ENCODE peak calls at places on chromosomes 13 and 19, in eight cellular contexts. G is CD8-positive, alpha-beta T cell; I is IMR-90; U is A549; O is dorsolateral prefrontal cortex; K is spleen; S is lower leg skin; Y is cardiac muscle cell. E is an unnamed sample.

GRCh38 chr19:10520652-10521318 is 3.5 kb upstream of the S1PR5 start:
- DNase-seq in G (no peak), I (no peak), U (no peak), O (no peak), K (no peak), S (peak), Y (no peak), E (no peak)

GRCh38 chr13:105276571-105276970 is 1258.9 kb downstream of the EFNB2 start:
- DNase-seq in G (no peak), I (no peak), U (no peak), O (no peak), K (no peak), S (no peak), Y (no peak), E (no peak)

GRCh38 chr19:14354445-14354844 is 26.8 kb upstream of the ADGRE5 start:
- DNase-seq in G (no peak), I (no peak), U (no peak), O (no peak), K (no peak), S (no peak), Y (no peak), E (no peak)

GRCh38 chr19:39199025-39199424 is 2.3 kb downstream of the NCCRP1 start:
- DNase-seq in G (no peak), I (peak), U (no peak), O (peak), K (no peak), S (no peak), Y (peak), E (peak)

GRCh38 chr13:113533441-113533840 is 42.9 kb upstream of the DCUN1D2 start:
- DNase-seq in G (no peak), I (peak), U (no peak), O (no peak), K (peak), S (no peak), Y (no peak), E (no peak)

GRCh38 chr19:51071006-51071405 is 6.1 kb upstream of the KLK13 start:
- DNase-seq in G (no peak), I (no peak), U (no peak), O (no peak), K (no peak), S (no peak), Y (no peak), E (no peak)

GRCh38 chr19:29810504-29810871 is 1.3 kb upstream of the CCNE1 start:
- DNase-seq in G (no peak), I (peak), U (peak), O (peak), K (peak), S (no peak), Y (no peak), E (no peak)

GRCh38 chr19:2171349-2172145 is 7.8 kb downstream of the DOT1L start:
- DNase-seq in G (peak), I (peak), U (no peak), O (no peak), K (peak), S (no peak), Y (peak), E (no peak)

GRCh38 chr19:19409235-19410030 is 4.0 kb downstream of the GATAD2A start:
- DNase-seq in G (no peak), I (no peak), U (no peak), O (no peak), K (peak), S (no peak), Y (no peak), E (no peak)

GRCh38 chr13:96104516-96104915 is 14.6 kb downstream of the HS6ST3 start:
- DNase-seq in G (no peak), I (no peak), U (no peak), O (no peak), K (no peak), S (no peak), Y (no peak), E (no peak)

GRCh38 chr19:18396471-18397241 is 766 bp downstream of the LRRC25 start:
- DNase-seq in G (no peak), I (no peak), U (no peak), O (no peak), K (peak), S (no peak), Y (no peak), E (no peak)

GRCh38 chr13:95797016-95797415 is 120.1 kb downstream of the DNAJC3 start:
- DNase-seq in G (no peak), I (no peak), U (no peak), O (no peak), K (no peak), S (no peak), Y (peak), E (no peak)

GRCh38 chr13:50170447-50171037 is 155.3 kb downstream of the KCNRG start:
- DNase-seq in G (no peak), I (peak), U (peak), O (no peak), K (no peak), S (no peak), Y (peak), E (no peak)

GRCh38 chr19:55070755-55071502 is 4.7 kb upstream of the EPS8L1 start:
- DNase-seq in G (no peak), I (peak), U (peak), O (no peak), K (no peak), S (no peak), Y (peak), E (no peak)

GRCh38 chr19:13953021-13953531 is 767 bp downstream of the DCAF15 start:
- DNase-seq in G (no peak), I (peak), U (peak), O (no peak), K (no peak), S (peak), Y (peak), E (no peak)

GRCh38 chr19:29702161-29702957 is 12.7 kb downstream of the C19orf12 start:
- DNase-seq in G (no peak), I (no peak), U (no peak), O (no peak), K (peak), S (no peak), Y (no peak), E (no peak)

GRCh38 chr13:112161441-112162301 is 94.7 kb downstream of the SOX1 start:
- DNase-seq in G (no peak), I (no peak), U (no peak), O (no peak), K (no peak), S (no peak), Y (no peak), E (no peak)

GRCh38 chr13:107669356-107669755 is 546.0 kb downstream of the LIG4 start:
- DNase-seq in G (no peak), I (peak), U (no peak), O (no peak), K (no peak), S (no peak), Y (no peak), E (no peak)

GRCh38 chr13:67410645-67411044 is 180.5 kb upstream of the PCDH9 start:
- DNase-seq in G (no peak), I (no peak), U (no peak), O (no peak), K (no peak), S (no peak), Y (no peak), E (no peak)

GRCh38 chr13:40379794-40380608 is 286.4 kb downstream of the FOXO1 start:
- DNase-seq in G (no peak), I (no peak), U (no peak), O (no peak), K (no peak), S (no peak), Y (no peak), E (no peak)

GRCh38 chr19:29798783-29799182 is 13.0 kb upstream of the CCNE1 start:
- DNase-seq in G (no peak), I (peak), U (no peak), O (no peak), K (no peak), S (no peak), Y (peak), E (no peak)

GRCh38 chr19:55208880-55209429 is 346 bp downstream of the PTPRH start:
- DNase-seq in G (no peak), I (no peak), U (peak), O (no peak), K (no peak), S (no peak), Y (no peak), E (no peak)

GRCh38 chr19:43028866-43029265 is 2.6 kb upstream of the PSG11 start:
- DNase-seq in G (no peak), I (no peak), U (no peak), O (no peak), K (no peak), S (no peak), Y (no peak), E (no peak)

GRCh38 chr19:52695996-52696395 is 38.8 kb downstream of the ZNF611 start:
- DNase-seq in G (no peak), I (no peak), U (no peak), O (no peak), K (no peak), S (no peak), Y (no peak), E (no peak)

GRCh38 chr13:25447396-25447795 is 75.6 kb downstream of the ATP8A2 start:
- DNase-seq in G (no peak), I (no peak), U (no peak), O (no peak), K (no peak), S (no peak), Y (no peak), E (no peak)

GRCh38 chr19:19468424-19469050 is 46.8 kb downstream of the TSSK6 start:
- DNase-seq in G (no peak), I (no peak), U (peak), O (no peak), K (no peak), S (no peak), Y (no peak), E (no peak)

GRCh38 chr13:108496364-108497215 is 132.8 kb upstream of the MYO16 start:
- DNase-seq in G (no peak), I (no peak), U (no peak), O (no peak), K (no peak), S (no peak), Y (peak), E (peak)

GRCh38 chr13:29922896-29923295 is 72.5 kb upstream of the UBL3 start:
- DNase-seq in G (no peak), I (peak), U (peak), O (no peak), K (no peak), S (no peak), Y (peak), E (no peak)

GRCh38 chr13:38656699-38657098 is 30.2 kb upstream of the FREM2 start:
- DNase-seq in G (no peak), I (no peak), U (no peak), O (no peak), K (no peak), S (no peak), Y (no peak), E (no peak)

GRCh38 chr19:50607874-50608785 is 31.6 kb downstream of the SYT3 start:
- DNase-seq in G (peak), I (peak), U (peak), O (peak), K (peak), S (peak), Y (peak), E (peak)

GRCh38 chr13:63351081-63351480 is 1935.4 kb upstream of the PCDH20 start:
- DNase-seq in G (no peak), I (no peak), U (no peak), O (no peak), K (no peak), S (no peak), Y (no peak), E (no peak)

GRCh38 chr13:39037410-39037879 is 444 bp downstream of the PROSER1 start:
- DNase-seq in G (no peak), I (no peak), U (no peak), O (no peak), K (no peak), S (peak), Y (no peak), E (no peak)

GRCh38 chr19:53771133-53771532 is 53.0 kb downstream of the NLRP12 start:
- DNase-seq in G (no peak), I (no peak), U (no peak), O (no peak), K (no peak), S (no peak), Y (no peak), E (no peak)

GRCh38 chr19:38786572-38787265 is 2.3 kb upstream of the LGALS7B start:
- DNase-seq in G (no peak), I (no peak), U (no peak), O (no peak), K (peak), S (no peak), Y (no peak), E (no peak)

GRCh38 chr13:94154362-94154761 is 325.1 kb downstream of the DCT start:
- DNase-seq in G (no peak), I (peak), U (no peak), O (no peak), K (no peak), S (no peak), Y (peak), E (no peak)

GRCh38 chr13:76751278-76751677 is 134.9 kb downstream of the KCTD12 start:
- DNase-seq in G (no peak), I (no peak), U (no peak), O (no peak), K (no peak), S (no peak), Y (no peak), E (no peak)

GRCh38 chr13:112012004-112012704 is 54.8 kb upstream of the SOX1 start:
- DNase-seq in G (no peak), I (no peak), U (no peak), O (no peak), K (peak), S (no peak), Y (no peak), E (peak)

GRCh38 chr19:44590245-44591059 is 22.9 kb upstream of the IGSF23 start:
- DNase-seq in G (no peak), I (no peak), U (no peak), O (no peak), K (no peak), S (no peak), Y (no peak), E (no peak)

GRCh38 chr13:107138468-107138867 is 570.5 kb upstream of the ARGLU1 start:
- DNase-seq in G (no peak), I (no peak), U (no peak), O (no peak), K (no peak), S (no peak), Y (no peak), E (no peak)

GRCh38 chr19:18954094-18954493 is 13.1 kb upstream of the HOMER3 start:
- DNase-seq in G (no peak), I (no peak), U (no peak), O (no peak), K (no peak), S (no peak), Y (no peak), E (no peak)

GRCh38 chr19:35848919-35849505 is 3.3 kb downstream of the NPHS1 start:
- DNase-seq in G (no peak), I (no peak), U (no peak), O (no peak), K (no peak), S (no peak), Y (no peak), E (no peak)

GRCh38 chr19:35853038-35853756 is 893 bp upstream of the NPHS1 start:
- DNase-seq in G (no peak), I (no peak), U (no peak), O (peak), K (no peak), S (no peak), Y (no peak), E (no peak)

GRCh38 chr19:35848486-35848885 is 3.8 kb downstream of the NPHS1 start:
- DNase-seq in G (no peak), I (no peak), U (no peak), O (no peak), K (no peak), S (no peak), Y (no peak), E (no peak)

GRCh38 chr19:35852029-35852780 is at the start of gene NPHS1:
- DNase-seq in G (no peak), I (no peak), U (no peak), O (no peak), K (no peak), S (no peak), Y (no peak), E (peak)

GRCh38 chr19:35851213-35852028 is 883 bp downstream of the NPHS1 start:
- DNase-seq in G (no peak), I (no peak), U (no peak), O (no peak), K (no peak), S (no peak), Y (no peak), E (peak)
- TF ChIP-seq CTCF in G (no peak), I (no peak), U (no peak), O (no peak), K (no peak), S (no peak), Y (peak), E (peak)

DNA sequence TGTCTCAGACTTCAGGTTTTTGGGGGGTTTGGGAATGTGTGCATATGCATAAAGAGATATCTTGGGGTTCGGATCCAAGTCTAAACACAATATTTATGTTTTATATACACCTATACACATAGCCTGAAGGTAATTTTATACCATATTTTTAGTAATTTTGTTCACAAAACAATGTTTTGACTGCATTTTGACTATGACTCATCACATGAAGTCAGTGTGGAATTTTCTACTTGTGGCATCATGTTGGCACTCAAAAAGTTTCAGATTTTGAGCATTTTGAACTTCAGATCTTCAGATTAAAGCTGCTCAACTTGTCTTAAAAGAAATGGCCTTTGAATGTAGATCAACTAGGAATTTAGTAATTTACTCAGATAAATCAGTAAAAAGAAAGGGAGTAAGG is 712.9 kb upstream of the GPC6 start:
- DNase-seq in G (no peak), I (peak), U (no peak), O (no peak), K (no peak), S (no peak), Y (peak), E (no peak)
- TF ChIP-seq CTCF in G (no peak), I (no peak), U (no peak), O (no peak), K (no peak), S (no peak), Y (no peak), E (no peak)

GRCh38 chr13:87999791-88000190 is 328.6 kb downstream of the SLITRK5 start:
- DNase-seq in G (no peak), I (no peak), U (no peak), O (no peak), K (no peak), S (no peak), Y (no peak), E (no peak)

GRCh38 chr13:88000239-88000638 is 329.1 kb downstream of the SLITRK5 start:
- DNase-seq in G (no peak), I (peak), U (no peak), O (no peak), K (no peak), S (no peak), Y (no peak), E (no peak)

GRCh38 chr13:88000787-88001186 is 329.6 kb downstream of the SLITRK5 start:
- DNase-seq in G (no peak), I (no peak), U (no peak), O (no peak), K (no peak), S (no peak), Y (no peak), E (no peak)

GRCh38 chr13:87999141-87999765 is 328.1 kb downstream of the SLITRK5 start:
- DNase-seq in G (no peak), I (peak), U (no peak), O (no peak), K (no peak), S (no peak), Y (peak), E (no peak)

DNA sequence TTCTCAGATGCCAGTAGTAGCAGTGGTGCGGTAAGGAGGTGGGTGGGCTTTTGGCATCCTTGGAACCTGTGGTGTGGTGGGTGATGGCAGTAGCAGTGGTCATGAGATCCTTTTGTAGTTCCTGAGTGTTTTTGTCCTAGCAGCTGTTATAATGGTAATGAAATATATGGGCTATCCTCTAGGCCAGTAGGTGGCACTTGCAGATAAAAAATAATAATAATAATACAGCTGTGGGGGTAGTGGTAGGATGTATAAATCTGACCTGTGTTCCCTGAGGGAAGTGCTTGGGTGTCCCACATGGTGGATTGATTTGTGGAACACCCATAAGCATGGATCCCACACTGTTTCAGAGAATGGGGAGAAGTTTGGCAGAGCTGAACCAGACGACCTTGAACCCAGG is 334.0 kb downstream of the SLITRK5 start:
- DNase-seq in G (no peak), I (no peak), U (no peak), O (no peak), K (no peak), S (no peak), Y (no peak), E (no peak)
- TF ChIP-seq CTCF in G (no peak), I (no peak), U (no peak), O (no peak), K (no peak), S (no peak), Y (no peak), E (no peak)

GRCh38 chr19:48445606-48446481 is at the start of gene GRWD1:
- DNase-seq in G (peak), I (peak), U (peak), O (peak), K (peak), S (peak), Y (peak), E (peak)
- TF ChIP-seq CTCF in G (no peak), I (peak), U (peak), O (peak), K (no peak), S (no peak), Y (peak), E (no peak)